ENCODE peak calls at places on chromosomes 3 and 15, in eight cellular contexts. I is ELR, D is smooth muscle cell of the brain vasculature, C is T-helper 2 cell, L is nephron progenitor cell, G is left cardiac atrium, K is glutamatergic neuron, F is B cell. V is an unnamed sample.

GRCh38 chr3:171876651-171877272 is 33.6 kb downstream of the TMEM212 start:
- DNase-seq in L (no peak), F (no peak), D (no peak), C (peak; percentile 30), K (no peak), I (peak; percentile 83), G (no peak), V (peak; percentile 97)

GRCh38 chr15:68561901-68562300 is 16.9 kb upstream of the CORO2B start:
- DNase-seq in K (peak; percentile 13), I (no peak), D (no peak), F (no peak), G (no peak), L (no peak), C (no peak), V (no peak)

GRCh38 chr3:139811331-139811730 is 123.7 kb upstream of the CLSTN2 start:
- DNase-seq in F (no peak), G (no peak), K (no peak), D (no peak), I (no peak), L (no peak), C (no peak), V (peak; percentile 63)

GRCh38 chr15:36612063-36612788 is 32.8 kb downstream of the CDIN1 start:
- DNase-seq in G (no peak), K (no peak), I (peak; percentile 97), F (no peak), D (no peak), C (no peak), L (no peak), V (peak; percentile 78)

GRCh38 chr15:60399931-60400330 is 2.1 kb upstream of the ANXA2 start:
- DNase-seq in F (no peak), K (no peak), L (no peak), D (no peak), C (no peak), G (no peak), I (peak; percentile 95), V (peak; percentile 77)

GRCh38 chr3:56801597-56802410 is at the start of gene ARHGEF3:
- DNase-seq in C (peak; percentile 88), D (no peak), G (peak; percentile 90), F (peak; percentile 92), L (peak; percentile 88), I (peak; percentile 78), K (peak; percentile 88), V (peak; percentile 74)

GRCh38 chr3:148178508-148178907 is 519.2 kb upstream of the AGTR1 start:
- DNase-seq in F (no peak), C (no peak), K (no peak), L (no peak), D (no peak), I (no peak), G (no peak), V (peak; percentile 41)

GRCh38 chr15:75359537-75360250 is 8.7 kb downstream of the MAN2C1 start:
- DNase-seq in G (no peak), F (no peak), C (no peak), I (no peak), L (no peak), K (no peak), D (no peak), V (no peak)

GRCh38 chr3:42504334-42505202 is 2.1 kb downstream of the VIPR1 start:
- DNase-seq in I (no peak), G (no peak), K (peak; percentile 7), D (no peak), C (no peak), L (no peak), F (peak; percentile 13), V (no peak)

GRCh38 chr3:31002730-31003129 is 108.3 kb upstream of the GADL1 start:
- DNase-seq in C (peak; percentile 20), G (no peak), L (no peak), D (no peak), K (no peak), I (no peak), F (no peak), V (no peak)

GRCh38 chr3:98612587-98612986 is 19.2 kb upstream of the CPOX start:
- DNase-seq in D (no peak), G (no peak), C (no peak), K (no peak), F (no peak), L (no peak), I (peak; percentile 4), V (no peak)

GRCh38 chr15:93467327-93467726 is 378.3 kb upstream of the RGMA start:
- DNase-seq in C (no peak), G (peak; percentile 76), I (no peak), F (no peak), L (no peak), D (no peak), K (peak; percentile 82), V (no peak)

GRCh38 chr3:24185738-24186384 is 240.8 kb downstream of the NR1D2 start:
- DNase-seq in D (peak; percentile 51), F (peak; percentile 28), G (peak; percentile 38), C (peak; percentile 35), K (peak; percentile 31), L (peak; percentile 41), I (peak; percentile 78), V (peak; percentile 86)

GRCh38 chr15:32866486-32867312 is 148.9 kb downstream of the GREM1 start:
- DNase-seq in F (no peak), K (no peak), C (no peak), L (no peak), D (no peak), G (no peak), I (no peak), V (no peak)

GRCh38 chr3:10205461-10206165 is 40.9 kb downstream of the IRAK2 start:
- DNase-seq in G (no peak), K (no peak), C (no peak), F (no peak), L (no peak), I (peak; percentile 97), D (no peak), V (peak; percentile 66)

GRCh38 chr3:152375546-152375945 is 106.8 kb downstream of the MBNL1 start:
- DNase-seq in G (no peak), I (peak; percentile 62), C (no peak), L (no peak), K (no peak), D (no peak), F (no peak), V (peak; percentile 31)

GRCh38 chr15:63372018-63372705 is 9.5 kb downstream of the CA12 start:
- DNase-seq in L (no peak), G (peak; percentile 66), C (no peak), I (peak; percentile 97), D (peak; percentile 74), K (no peak), F (no peak), V (peak; percentile 92)

V was measured in choroid plexus epithelial cell.